ENCODE peak calls at places on chromosome 19, in four cellular contexts. X, H, V and U are unnamed samples.

GRCh38 chr19:49528211-49528771 is 488 bp downstream of the RCN3 start:
- DNase-seq in H (no peak), X (no peak), V (no peak), U (no peak)

GRCh38 chr19:10289167-10289835 is 451 bp upstream of the ICAM5 start:
- DNase-seq in V (no peak), X (no peak), H (peak; percentile 57), U (no peak)

GRCh38 chr19:55384576-55385235 is 614 bp upstream of the TMEM238 start:
- DNase-seq in X (no peak), V (no peak), H (no peak), U (no peak)

GRCh38 chr19:44603201-44603945 is 10.0 kb upstream of the IGSF23 start:
- DNase-seq in X (no peak), H (no peak), V (peak; percentile 73), U (peak; percentile 18)

GRCh38 chr19:10486551-10486950 is 16.6 kb downstream of the KEAP1 start:
- DNase-seq in X (no peak), H (no peak), V (no peak), U (no peak)

GRCh38 chr19:21483589-21484170 is 21.7 kb upstream of the ZNF429 start:
- DNase-seq in V (no peak), H (peak; percentile 74), X (peak; percentile 67), U (no peak)

GRCh38 chr19:48565090-48565489 is 13.1 kb downstream of the SULT2B1 start:
- DNase-seq in H (no peak), X (no peak), V (no peak), U (no peak)

GRCh38 chr19:55372316-55373081 is 2.2 kb upstream of the IL11 start:
- DNase-seq in X (no peak), V (peak; percentile 70), H (no peak), U (no peak)

GRCh38 chr19:12527034-12527836 is 24.0 kb downstream of the ZNF564 start:
- DNase-seq in X (no peak), V (peak; percentile 46), H (no peak), U (no peak)

GRCh38 chr19:29303035-29303706 is 90.2 kb upstream of the UQCRFS1 start:
- DNase-seq in H (no peak), V (no peak), X (no peak), U (no peak)

GRCh38 chr19:7450243-7451223 is 38.3 kb downstream of the PEX11G start:
- DNase-seq in H (no peak), V (peak; percentile 55), X (no peak), U (peak; percentile 37)

GRCh38 chr19:57267294-57267693 is 13.0 kb upstream of the ZNF460 start:
- DNase-seq in H (no peak), X (no peak), V (no peak), U (peak; percentile 31)

GRCh38 chr19:17394891-17395415 is 957 bp upstream of the CCDC194 start:
- DNase-seq in V (peak; percentile 36), X (peak; percentile 68), H (peak; percentile 71), U (no peak)

GRCh38 chr19:54464624-54465266 is 1.2 kb upstream of the LENG9 start:
- DNase-seq in V (peak; percentile 90), H (peak; percentile 91), X (peak; percentile 91), U (no peak)

GRCh38 chr19:7067716-7068115 is 1.8 kb upstream of the ZNF557 start:
- DNase-seq in X (no peak), H (no peak), V (no peak), U (no peak)

GRCh38 chr19:12350890-12351197 is 14.6 kb downstream of the ZNF442 start:
- DNase-seq in X (no peak), V (no peak), H (no peak), U (no peak)

GRCh38 chr19:2231621-2232221 is 4.4 kb downstream of the PLEKHJ1 start:
- DNase-seq in X (no peak), H (peak; percentile 74), V (no peak), U (no peak)

GRCh38 chr19:21571316-21571715 is 65.9 kb downstream of the ZNF429 start:
- DNase-seq in H (no peak), V (no peak), X (no peak), U (no peak)

GRCh38 chr19:10639836-10640235 is 14.3 kb upstream of the ILF3 start:
- DNase-seq in X (no peak), H (no peak), V (no peak), U (no peak)

GRCh38 chr19:49614096-49614857 is 23.3 kb downstream of the PRR12 start:
- DNase-seq in H (no peak), V (peak; percentile 81), X (no peak), U (peak; percentile 24)

GRCh38 chr19:674282-675151 is 1.7 kb upstream of the FSTL3 start:
- DNase-seq in H (no peak), V (no peak), X (peak; percentile 58), U (no peak)

GRCh38 chr19:45613926-45614725 is 12.1 kb upstream of the GPR4 start:
- DNase-seq in H (no peak), V (peak; percentile 93), X (no peak), U (peak; percentile 79)

GRCh38 chr19:16891696-16892382 is 3.0 kb downstream of the F2RL3 start:
- DNase-seq in X (no peak), H (no peak), V (no peak), U (no peak)

GRCh38 chr19:7953060-7953459 is 9.6 kb upstream of the TIMM44 start:
- DNase-seq in V (no peak), X (no peak), H (no peak), U (no peak)

GRCh38 chr19:53183146-53183545 is 10.0 kb downstream of the ZNF665 start:
- DNase-seq in H (no peak), X (no peak), V (peak; percentile 76), U (peak; percentile 37)

GRCh38 chr19:54470991-54471782 is 1.9 kb downstream of the CDC42EP5 start:
- DNase-seq in V (no peak), X (peak; percentile 52), H (no peak), U (no peak)

GRCh38 chr19:1860133-1860775 is 3.1 kb downstream of the KLF16 start:
- DNase-seq in V (peak; percentile 74), X (no peak), H (peak; percentile 75), U (peak; percentile 54)

GRCh38 chr19:21740559-21740958 is 26.8 kb downstream of the ZNF100 start:
- DNase-seq in V (no peak), H (no peak), X (no peak), U (no peak)

GRCh38 chr19:52492991-52493470 is 34.4 kb upstream of the ZNF808 start:
- DNase-seq in X (peak; percentile 15), H (no peak), V (no peak), U (no peak)

GRCh38 chr19:11580665-11581418 is 3.4 kb upstream of the ACP5 start:
- DNase-seq in H (no peak), V (no peak), X (no peak), U (no peak)

GRCh38 chr19:12603714-12604113 is 6.9 kb downstream of the ZNF490 start:
- DNase-seq in X (no peak), H (no peak), V (peak; percentile 46), U (peak; percentile 73)

GRCh38 chr19:37218592-37218935 is 550 bp downstream of the ZNF383 start:
- DNase-seq in H (no peak), X (no peak), V (peak; percentile 25), U (no peak)

GRCh38 chr19:5949792-5950305 is 28.1 kb downstream of the RANBP3 start:
- DNase-seq in V (no peak), H (no peak), X (peak; percentile 65), U (no peak)

GRCh38 chr19:5948697-5949564 is 29.0 kb downstream of the RANBP3 start:
- DNase-seq in V (peak; percentile 45), H (peak; percentile 42), X (no peak), U (no peak)

GRCh38 chr19:5952193-5953033 is 25.5 kb downstream of the RANBP3 start:
- DNase-seq in V (no peak), X (no peak), H (peak; percentile 32), U (no peak)

GRCh38 chr19:5951338-5951861 is 26.5 kb downstream of the RANBP3 start:
- DNase-seq in X (no peak), V (no peak), H (no peak), U (no peak)

DNA sequence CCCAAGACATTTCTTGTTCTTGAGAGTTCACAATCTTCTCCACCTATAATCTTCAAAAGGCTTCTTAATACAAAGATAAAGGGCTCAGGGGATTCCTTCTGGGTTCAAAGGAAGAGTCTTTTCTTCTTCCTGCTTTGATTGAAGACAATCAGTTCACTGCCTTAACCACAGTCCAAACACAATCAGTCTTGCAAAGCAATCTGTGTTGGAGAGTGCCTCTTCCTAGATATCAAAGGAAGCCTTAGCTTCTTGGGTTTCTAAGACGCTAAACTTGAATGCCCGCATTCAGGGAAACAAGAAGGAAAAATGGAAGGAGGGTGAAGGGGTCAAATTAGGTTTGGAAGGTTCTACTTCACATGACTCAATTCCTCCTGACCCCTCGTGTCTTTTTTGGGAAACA is 27.2 kb downstream of the RANBP3 start:
- DNase-seq in X (no peak), V (no peak), H (no peak), U (no peak)
- TF ChIP-seq CTCF in X (no peak), V (no peak), H (no peak), U (no peak)

DNA sequence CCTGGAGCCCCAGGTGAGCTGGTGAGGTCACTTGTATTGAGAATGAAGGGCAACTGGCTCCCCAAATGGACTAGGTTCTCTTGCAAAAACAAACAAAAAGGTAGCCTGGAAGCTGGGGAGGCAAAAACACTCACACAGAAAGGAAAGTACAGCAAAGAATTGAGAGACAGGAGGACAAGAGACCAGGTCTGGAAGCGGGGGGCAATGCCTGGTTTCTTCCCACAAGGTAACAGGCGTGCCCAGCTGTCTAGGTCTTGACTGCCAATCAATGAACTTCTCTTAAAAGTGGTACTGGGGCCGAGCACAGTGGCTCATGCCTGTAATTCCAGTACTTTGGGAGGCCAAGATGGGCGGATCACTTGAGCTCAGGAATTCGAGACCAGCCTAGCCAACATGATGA is 356.4 kb upstream of the TSHZ3 start:
- DNase-seq in V (no peak), X (no peak), H (no peak), U (no peak)
- H3K4me3 ChIP-seq in V (no peak overlapping the region), X (no peak overlapping the region), H (no peak overlapping the region), U (no peak overlapping the region)

GRCh38 chr19:47540748-47541147 is 25.9 kb upstream of the NAPA start:
- DNase-seq in V (peak; percentile 48), X (no peak), H (no peak), U (peak; percentile 9)
- TF ChIP-seq CTCF in V (peak; percentile 59), X (peak; percentile 25), H (no peak), U (peak; percentile 63)

DNA sequence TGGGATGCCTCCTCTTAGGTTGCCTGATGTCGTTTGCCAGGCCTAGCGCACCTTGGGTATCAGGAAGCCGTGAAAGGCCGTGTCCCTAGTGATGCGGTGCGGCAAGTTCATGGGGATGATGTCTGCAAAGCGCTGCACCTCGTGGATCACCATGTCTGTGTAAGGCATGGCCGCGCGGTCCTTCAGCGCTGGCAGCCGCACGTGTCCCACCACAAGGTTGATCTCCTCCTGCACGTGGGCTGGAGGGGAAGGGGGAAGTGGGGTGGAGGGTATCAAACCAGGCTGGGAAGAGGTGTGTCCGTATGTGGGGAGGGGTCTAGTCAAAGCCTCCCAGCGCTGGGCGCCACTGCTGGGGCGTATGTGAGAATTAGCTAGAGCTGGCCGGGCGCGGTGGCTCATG is 23.2 kb downstream of the EGLN2 start:
- DNase-seq in H (no peak), V (no peak), X (no peak), U (no peak)
- H3K4me3 ChIP-seq in H (no peak overlapping the region), V (no peak overlapping the region), X (no peak overlapping the region), U (no peak overlapping the region)